ENCODE peak calls at places on chromosomes 5 and 9, in five cellular contexts. K is brain microvascular endothelial cell, R is NCI-H1092, Y is fibroblast of villous mesenchyme, G is posterior cingulate gyrus. N is an unnamed sample.

GRCh38 chr9:17793713-17794622 is 215.1 kb downstream of the SH3GL2 start:
- DNase-seq in G (peak; percentile 41), K (peak; percentile 6), R (no peak), Y (peak; percentile 2), N (no peak)

GRCh38 chr5:143714629-143715028 is 97.3 kb upstream of the HMHB1 start:
- DNase-seq in G (no peak), Y (no peak), R (no peak), K (no peak), N (no peak)

GRCh38 chr9:116279230-116279629 is 125.6 kb downstream of the PAPPA start:
- DNase-seq in G (no peak), K (no peak), Y (peak; percentile 23), R (no peak), N (no peak)

GRCh38 chr5:181181650-181182565 is 23.1 kb downstream of the TRIM7 start:
- DNase-seq in R (no peak), G (no peak), Y (peak; percentile 80), K (no peak), N (no peak)

GRCh38 chr9:99023831-99024230 is 80.1 kb downstream of the COL15A1 start:
- DNase-seq in K (peak; percentile 55), Y (peak; percentile 62), R (peak; percentile 97), G (no peak), N (peak; percentile 41)

GRCh38 chr9:33467526-33467925 is 6.2 kb downstream of the NOL6 start:
- DNase-seq in R (no peak), K (no peak), G (no peak), Y (no peak), N (no peak)

GRCh38 chr9:36148652-36149051 is 12.1 kb downstream of the GLIPR2 start:
- DNase-seq in R (no peak), G (peak; percentile 96), K (peak; percentile 99), Y (peak; percentile 99), N (peak; percentile 99)

GRCh38 chr9:116558035-116558434 is 129.1 kb upstream of the TRIM32 start:
- DNase-seq in G (no peak), Y (no peak), R (no peak), K (no peak), N (no peak)

GRCh38 chr9:136059851-136060670 is 35.0 kb downstream of the NACC2 start:
- DNase-seq in G (no peak), K (no peak), Y (peak; percentile 98), R (no peak), N (no peak)

GRCh38 chr9:73981405-73981804 is 515.7 kb upstream of the RORB start:
- DNase-seq in G (no peak), R (no peak), K (no peak), Y (peak; percentile 50), N (no peak)

GRCh38 chr5:31324832-31325231 is 131.3 kb downstream of the CDH6 start:
- DNase-seq in K (no peak), G (no peak), R (no peak), Y (no peak), N (no peak)

GRCh38 chr5:34898258-34898895 is 16.9 kb downstream of the RAD1 start:
- DNase-seq in R (peak; percentile 27), Y (peak; percentile 79), G (peak; percentile 70), K (peak; percentile 65), N (peak; percentile 34)

GRCh38 chr5:79168031-79168430 is 56.4 kb downstream of the BHMT start:
- DNase-seq in Y (no peak), G (no peak), R (no peak), K (no peak), N (no peak)

GRCh38 chr9:113772121-113772885 is 103.8 kb upstream of the ZNF618 start:
- DNase-seq in K (peak; percentile 80), R (no peak), G (no peak), Y (peak; percentile 54), N (no peak)

GRCh38 chr5:177429248-177430045 is 3.0 kb downstream of the GRK6 start:
- DNase-seq in R (no peak), G (peak; percentile 45), K (no peak), Y (no peak), N (no peak)

GRCh38 chr5:56406838-56407237 is 173.7 kb upstream of the ANKRD55 start:
- DNase-seq in K (no peak), Y (no peak), G (no peak), R (no peak), N (no peak)

GRCh38 chr5:131751551-131751950 is 45.3 kb downstream of the FNIP1 start:
- DNase-seq in R (no peak), K (no peak), Y (peak; percentile 64), G (no peak), N (no peak)

GRCh38 chr9:32551491-32552049 is 557 bp upstream of the SMIM27 start:
- DNase-seq in R (peak; percentile 35), G (no peak), K (peak; percentile 20), Y (no peak), N (no peak)

GRCh38 chr9:137077010-137077747 is at the start of gene UAP1L1:
- DNase-seq in K (no peak), Y (peak; percentile 78), R (no peak), G (peak; percentile 84), N (no peak)

GRCh38 chr5:145787507-145787906 is 47.6 kb downstream of the PRELID2 start:
- DNase-seq in K (no peak), Y (no peak), G (no peak), R (no peak), N (no peak)

GRCh38 chr5:171585981-171586380 is 166.5 kb downstream of the FGF18 start:
- DNase-seq in G (no peak), R (no peak), K (no peak), Y (no peak), N (no peak)

GRCh38 chr9:127776195-127776918 is 2.1 kb downstream of the SH2D3C start:
- DNase-seq in K (no peak), R (no peak), G (no peak), Y (no peak), N (no peak)

N was measured in kidney glomerular epithelial cell.